ENCODE peak calls at places on chromosome 18, in four cellular contexts. W is IMR-90, U is K562, V is endothelial cell of umbilical vein. I is an unnamed sample.
A peak's percentile ranks its signal among the peaks of the same experiment; 100 is the strongest.

GRCh38 chr18:59056706-59057492 is 82.8 kb upstream of the SEC11C start:
- DNase-seq in V (peak; percentile 76), W (peak; percentile 68), U (peak; percentile 50), I (peak; percentile 26)

GRCh38 chr18:75265872-75266271 is 55.3 kb downstream of the TSHZ1 start:
- DNase-seq in W (no peak), U (no peak), V (no peak), I (no peak)

GRCh38 chr18:21004721-21005120 is 106.9 kb downstream of the ROCK1 start:
- DNase-seq in U (no peak), W (peak; percentile 86), V (peak; percentile 42), I (no peak)

GRCh38 chr18:62327977-62328376 is 2.9 kb downstream of the TNFRSF11A start:
- DNase-seq in U (no peak), W (no peak), V (peak; percentile 48), I (no peak)

GRCh38 chr18:42047721-42048120 is 92.7 kb downstream of the PIK3C3 start:
- DNase-seq in U (no peak), V (peak; percentile 2), W (peak; percentile 64), I (no peak)

GRCh38 chr18:5498452-5498851 is 45.3 kb downstream of the EPB41L3 start:
- DNase-seq in V (no peak), U (no peak), W (no peak), I (no peak)

GRCh38 chr18:12420831-12421421 is 13.2 kb downstream of the PRELID3A start:
- DNase-seq in U (no peak), V (no peak), W (no peak), I (no peak)

GRCh38 chr18:23664674-23665073 is 2.0 kb upstream of the ANKRD29 start:
- DNase-seq in U (no peak), V (no peak), W (peak; percentile 19), I (no peak)

GRCh38 chr18:40852406-40852805 is 1102.6 kb upstream of the PIK3C3 start:
- DNase-seq in V (no peak), W (no peak), U (no peak), I (no peak)

GRCh38 chr18:57744211-57744694 is 58.9 kb downstream of the ATP8B1 start:
- DNase-seq in V (peak; percentile 93), W (peak; percentile 71), U (no peak), I (no peak)

GRCh38 chr18:45250479-45250878 is 364.8 kb upstream of the SLC14A2 start:
- DNase-seq in W (no peak), V (no peak), U (no peak), I (no peak)

GRCh38 chr18:44909191-44909719 is 228.6 kb downstream of the SETBP1 start:
- DNase-seq in W (no peak), U (no peak), V (no peak), I (no peak)

GRCh38 chr18:74873629-74874028 is 276.0 kb downstream of the ZNF407 start:
- DNase-seq in V (no peak), U (no peak), W (no peak), I (no peak)

GRCh38 chr18:11040823-11041712 is 108.3 kb downstream of the PIEZO2 start:
- DNase-seq in V (peak; percentile 64), U (peak; percentile 47), W (peak; percentile 69), I (no peak)

GRCh38 chr18:75044791-75045190 is 164.1 kb downstream of the PTGR3 start:
- DNase-seq in W (no peak), U (no peak), V (no peak), I (no peak)

GRCh38 chr18:22985250-22985649 is 52.1 kb downstream of the RBBP8 start:
- DNase-seq in W (peak; percentile 23), U (no peak), V (no peak), I (no peak)

GRCh38 chr18:75477913-75478312 is 50.4 kb upstream of the SMIM21 start:
- DNase-seq in U (no peak), V (peak; percentile 21), W (peak; percentile 37), I (peak; percentile 4)

GRCh38 chr18:13797157-13797611 is 26.8 kb upstream of the MC5R start:
- DNase-seq in V (peak; percentile 80), W (no peak), U (no peak), I (no peak)

GRCh38 chr18:45325791-45326190 is 289.5 kb upstream of the SLC14A2 start:
- DNase-seq in V (no peak), U (no peak), W (no peak), I (no peak)

GRCh38 chr18:8424917-8425725 is 184.1 kb upstream of the RAB12 start:
- DNase-seq in U (no peak), V (no peak), W (peak; percentile 75), I (peak; percentile 52)

GRCh38 chr18:24543408-24544140 is 83.1 kb downstream of the HRH4 start:
- DNase-seq in V (no peak), U (no peak), W (no peak), I (no peak)

GRCh38 chr18:25349926-25350560 is 1.9 kb downstream of the ZNF521 start:
- DNase-seq in V (no peak), W (peak; percentile 13), U (no peak), I (no peak)

GRCh38 chr18:25830787-25831186 is 259.6 kb downstream of the SS18 start:
- DNase-seq in W (peak; percentile 82), V (peak; percentile 80), U (no peak), I (no peak)

GRCh38 chr18:48973731-48974130 is 23.0 kb upstream of the SMAD7 start:
- DNase-seq in V (no peak), U (no peak), W (peak; percentile 23), I (no peak)

GRCh38 chr18:36297419-36298112 is at the start of gene FHOD3:
- DNase-seq in V (peak; percentile 23), U (peak; percentile 28), W (peak; percentile 49), I (no peak)

GRCh38 chr18:58194028-58194427 is 150.0 kb downstream of the NEDD4L start:
- DNase-seq in U (peak; percentile 46), V (peak; percentile 18), W (no peak), I (no peak)

GRCh38 chr18:48776641-48777025 is 174.1 kb downstream of the SMAD7 start:
- DNase-seq in W (no peak), U (no peak), V (no peak), I (no peak)

GRCh38 chr18:74994502-74995403 is 214.2 kb downstream of the PTGR3 start:
- DNase-seq in U (no peak), W (peak; percentile 11), V (peak; percentile 75), I (no peak)

GRCh38 chr18:73365018-73365417 is 497.2 kb upstream of the NETO1 start:
- DNase-seq in V (no peak), U (no peak), W (peak; percentile 95), I (no peak)

GRCh38 chr18:13570856-13571495 is 155.4 kb downstream of the FAM210A start:
- DNase-seq in V (no peak), U (no peak), W (peak; percentile 7), I (no peak)

GRCh38 chr18:59518705-59519104 is 159.6 kb upstream of the LMAN1 start:
- DNase-seq in U (no peak), V (no peak), W (no peak), I (no peak)

GRCh38 chr18:49241852-49242251 is 218.6 kb downstream of the DYM start:
- DNase-seq in W (peak; percentile 80), U (no peak), V (no peak), I (peak; percentile 23)

GRCh38 chr18:9417081-9417841 is 58.1 kb upstream of the RALBP1 start:
- DNase-seq in W (peak; percentile 56), U (no peak), V (peak; percentile 69), I (no peak)

GRCh38 chr18:57826252-57826651 is 23.1 kb upstream of the ATP8B1 start:
- DNase-seq in V (peak; percentile 85), W (no peak), U (no peak), I (no peak)

GRCh38 chr18:36075862-36076587 is 8.7 kb upstream of the RPRD1A start:
- DNase-seq in U (no peak), V (no peak), W (peak; percentile 89), I (no peak)

GRCh38 chr18:59271606-59272220 is 1.5 kb downstream of the RAX start:
- DNase-seq in V (no peak), U (no peak), W (no peak), I (no peak)

GRCh38 chr18:62399781-62400308 is 74.7 kb downstream of the TNFRSF11A start:
- DNase-seq in V (peak; percentile 46), W (no peak), U (no peak), I (no peak)

GRCh38 chr18:12921178-12921577 is 26.6 kb upstream of the SEH1L start:
- DNase-seq in U (no peak), V (no peak), W (no peak), I (no peak)

GRCh38 chr18:48857023-48857694 is 93.6 kb downstream of the SMAD7 start:
- DNase-seq in W (no peak), V (no peak), U (no peak), I (no peak)

GRCh38 chr18:70973626-70974025 is 684.8 kb downstream of the SOCS6 start:
- DNase-seq in W (no peak), U (no peak), V (no peak), I (no peak)
- H3K9me1 ChIP-seq in W (no peaks in the 10 kb centered on the region), U (no peaks in the 10 kb centered on the region), V (no peaks in the 10 kb centered on the region), I (no peaks in the 10 kb centered on the region)

DNA sequence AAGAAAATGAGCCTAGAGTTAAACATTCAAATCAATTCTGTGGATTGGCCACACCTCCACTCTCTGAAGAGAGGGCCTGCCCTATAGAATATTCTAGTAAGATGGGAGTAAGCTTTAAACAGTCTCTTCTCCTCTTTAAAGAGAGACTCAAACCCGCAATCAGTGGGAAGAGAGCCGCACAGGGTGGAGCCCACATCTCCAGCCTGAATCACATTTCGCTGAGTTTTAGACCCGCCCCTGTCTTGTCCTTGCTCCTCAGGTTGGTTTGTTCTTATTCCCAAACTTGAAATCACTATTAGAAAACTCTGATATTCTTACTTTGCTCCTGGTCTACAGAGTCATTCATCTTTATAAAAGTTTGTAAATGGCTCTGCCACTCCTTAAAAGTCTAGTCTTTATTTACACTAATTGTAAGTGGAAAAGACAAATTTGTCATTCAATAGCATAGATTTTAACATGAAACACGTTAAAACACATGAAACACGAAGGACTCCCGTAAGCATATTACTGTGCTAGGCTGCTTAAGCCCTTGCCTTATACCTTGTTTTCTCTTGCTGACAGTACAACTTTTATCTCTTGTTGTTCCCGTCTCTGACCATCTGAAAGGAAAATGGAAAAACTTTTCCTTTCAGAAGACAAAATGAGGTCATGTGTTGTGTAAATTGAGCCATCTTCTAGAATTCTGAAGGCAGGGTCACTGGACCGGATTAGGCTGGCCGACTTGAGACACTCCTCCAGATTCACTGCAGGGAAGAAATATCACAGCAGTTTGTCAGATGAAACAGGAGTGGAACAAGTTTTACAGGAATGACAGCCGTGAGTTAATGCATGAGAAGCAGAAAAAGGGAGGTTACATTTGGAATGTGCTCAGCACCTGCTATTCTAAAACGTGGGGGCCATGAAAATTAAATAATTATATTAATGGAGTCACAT is 5.6 kb downstream of the DSC1 start:
- DNase-seq in W (no peak), V (no peak), U (peak; percentile 37), I (no peak)
- H2AFZ ChIP-seq in W (no peak overlapping the region), V (no peak overlapping the region), U (no peak overlapping the region), I (peak overlapping the region; percentile 91)

GRCh38 chr18:926946-927345 is 22.3 kb downstream of the ADCYAP1 start:
- DNase-seq in V (no peak), U (no peak), W (no peak), I (no peak)
- H3K9me1 ChIP-seq in V (no peaks in the 10 kb centered on the region), U (no peaks in the 10 kb centered on the region), W (no peaks in the 10 kb centered on the region), I (no peaks in the 10 kb centered on the region)

GRCh38 chr18:77209587-77209986 is 40.1 kb upstream of the GALR1 start:
- DNase-seq in W (peak; percentile 90), U (no peak), V (no peak), I (no peak)
- H2AFZ ChIP-seq in W (no peak overlapping the region), U (no peak overlapping the region), V (no peak overlapping the region), I (no peak overlapping the region)

DNA sequence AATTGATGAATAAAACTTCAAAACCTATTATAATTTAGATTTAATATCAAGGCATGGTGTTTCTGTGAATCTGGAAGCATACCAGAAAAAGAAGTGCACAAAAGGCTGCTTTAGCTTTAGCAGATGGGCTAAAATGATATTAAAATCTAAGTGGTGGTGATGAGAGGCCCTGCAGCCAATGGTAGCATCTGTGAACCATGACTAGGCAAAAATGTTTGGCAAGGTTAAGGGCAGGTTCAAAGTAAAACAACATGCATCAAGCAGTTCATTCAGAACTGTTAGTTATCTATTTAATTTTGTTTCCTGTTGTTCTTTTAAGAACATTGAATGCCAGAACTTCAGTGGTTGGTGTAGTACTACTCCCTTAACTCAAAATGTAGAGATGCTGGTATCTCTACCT is 1736.9 kb upstream of the CELF4 start:
- DNase-seq in W (no peak), V (no peak), U (no peak), I (no peak)
- H3K9me1 ChIP-seq in W (no peaks in the 10 kb centered on the region), V (no peaks in the 10 kb centered on the region), U (no peaks in the 10 kb centered on the region), I (no peaks in the 10 kb centered on the region)

I was measured in keratinocyte.